ENCODE peak calls at places on chromosomes 7 and 10, in eight cellular contexts. M is A549, S is uterus, V is adrenal gland, C is HCT116, J is upper lobe of left lung, A is gastrocnemius medialis, K is IMR-90. R is an unnamed sample.
A peak's percentile ranks its signal among the peaks of the same experiment; 100 is the strongest.

GRCh38 chr10:119516381-119517234 is 25.9 kb downstream of the RGS10 start:
- DNase-seq in M (no peak), S (no peak), V (peak; percentile 57), C (no peak), J (peak; percentile 56), A (no peak), K (no peak), R (no peak)

GRCh38 chr10:106582291-106582690 is 582.2 kb downstream of the SORCS1 start:
- DNase-seq in M (no peak), S (no peak), V (no peak), C (no peak), J (no peak), A (no peak), K (peak; percentile 34), R (no peak)

GRCh38 chr10:123681285-123681684 is 15.1 kb downstream of the GPR26 start:
- DNase-seq in M (no peak), S (no peak), V (no peak), C (no peak), J (no peak), A (no peak), K (no peak), R (no peak)

GRCh38 chr10:78921906-78922305 is 146.9 kb upstream of the ZMIZ1 start:
- DNase-seq in M (no peak), S (no peak), V (no peak), C (no peak), J (no peak), A (no peak), K (no peak), R (no peak)

GRCh38 chr10:23419657-23420319 is 19.1 kb upstream of the OTUD1 start:
- DNase-seq in M (no peak), S (no peak), V (no peak), C (no peak), J (no peak), A (no peak), K (no peak), R (no peak)

GRCh38 chr7:2019693-2020511 is 212.8 kb downstream of the MAD1L1 start:
- DNase-seq in M (no peak), S (peak; percentile 46), V (peak; percentile 70), C (no peak), J (peak; percentile 56), A (peak; percentile 44), K (peak; percentile 97), R (peak; percentile 84)

GRCh38 chr10:16470747-16471146 is 33.9 kb downstream of the PTER start:
- DNase-seq in M (no peak), S (no peak), V (no peak), C (no peak), J (no peak), A (no peak), K (no peak), R (no peak)

GRCh38 chr10:1410469-1411395 is 326.6 kb downstream of the ADARB2 start:
- DNase-seq in M (no peak), S (no peak), V (no peak), C (no peak), J (no peak), A (no peak), K (no peak), R (no peak)

GRCh38 chr10:67788028-67788886 is 49.7 kb downstream of the DNAJC12 start:
- DNase-seq in M (peak; percentile 77), S (no peak), V (peak; percentile 83), C (peak; percentile 42), J (peak; percentile 38), A (peak; percentile 76), K (no peak), R (peak; percentile 54)

GRCh38 chr10:130244031-130244927 is 108.1 kb downstream of the GLRX3 start:
- DNase-seq in M (no peak), S (no peak), V (peak; percentile 38), C (no peak), J (peak; percentile 12), A (no peak), K (no peak), R (no peak)

GRCh38 chr7:101739757-101740398 is 77.5 kb upstream of the CUX1 start:
- DNase-seq in M (no peak), S (no peak), V (no peak), C (no peak), J (no peak), A (no peak), K (no peak), R (no peak)

GRCh38 chr7:130513447-130513846 is 21.6 kb downstream of the MEST start:
- DNase-seq in M (no peak), S (no peak), V (no peak), C (no peak), J (no peak), A (no peak), K (no peak), R (no peak)

GRCh38 chr10:69359089-69360025 is 57.4 kb downstream of the TACR2 start:
- DNase-seq in M (no peak), S (no peak), V (no peak), C (no peak), J (no peak), A (no peak), K (no peak), R (no peak)

GRCh38 chr10:127374074-127374680 is 174.9 kb upstream of the NPS start:
- DNase-seq in M (no peak), S (no peak), V (no peak), C (no peak), J (no peak), A (no peak), K (no peak), R (no peak)

GRCh38 chr10:127376071-127376470 is 173.0 kb upstream of the NPS start:
- DNase-seq in M (no peak), S (no peak), V (no peak), C (no peak), J (no peak), A (no peak), K (no peak), R (no peak)

GRCh38 chr10:127374901-127375300 is 174.2 kb upstream of the NPS start:
- DNase-seq in M (no peak), S (no peak), V (no peak), C (no peak), J (no peak), A (no peak), K (no peak), R (no peak)

GRCh38 chr10:127375423-127375822 is 173.7 kb upstream of the NPS start:
- DNase-seq in M (no peak), S (no peak), V (no peak), C (no peak), J (no peak), A (no peak), K (peak; percentile 57), R (no peak)

DNA sequence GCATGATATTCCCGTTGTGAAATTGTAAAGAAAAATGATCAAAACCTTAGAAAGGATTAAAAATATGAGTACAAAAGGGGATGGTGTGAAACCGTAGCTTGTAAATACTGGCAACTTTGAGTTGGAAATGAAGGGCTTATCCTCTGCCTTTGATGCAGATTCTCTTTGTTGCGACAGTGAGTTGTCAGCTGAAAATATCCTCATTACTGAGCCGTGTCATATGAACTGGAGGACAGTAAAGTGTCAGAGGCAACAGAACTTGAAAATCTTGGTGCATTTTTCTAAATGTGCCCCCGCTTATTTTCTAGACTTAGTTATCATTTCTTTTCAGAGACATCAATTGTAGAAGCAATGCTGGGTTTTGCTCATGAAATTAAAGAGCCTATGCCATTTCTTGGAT is 170.5 kb upstream of the NPS start:
- DNase-seq in M (no peak), S (no peak), V (no peak), C (no peak), J (no peak), A (no peak), K (no peak), R (no peak)
- H3K9me3 ChIP-seq in M (no peaks in the 10 kb centered on the region), S (no peaks in the 10 kb centered on the region), V (no peaks in the 10 kb centered on the region), C (no peaks in the 10 kb centered on the region), J (no peaks in the 10 kb centered on the region), A (no peaks in the 10 kb centered on the region), K (no peaks in the 10 kb centered on the region), R (no peaks in the 10 kb centered on the region)

GRCh38 chr10:31697271-31698168 is 231.1 kb downstream of the ARHGAP12 start:
- DNase-seq in M (no peak), S (peak; percentile 89), V (peak; percentile 90), C (no peak), J (peak; percentile 75), A (peak; percentile 77), K (peak; percentile 85), R (peak; percentile 92)
- H3K4me3 ChIP-seq in M (no peak overlapping the region), S (no peak overlapping the region), V (no peak overlapping the region), C (no peak overlapping the region), J (no peak overlapping the region), A (peak overlapping the region; percentile 22), K (no peak overlapping the region), R (peak overlapping the region; percentile 27)

GRCh38 chr7:155763721-155764431 is 48.4 kb downstream of the SHH start:
- DNase-seq in M (no peak), S (no peak), V (no peak), C (no peak), J (no peak), A (no peak), K (peak; percentile 77), R (no peak)

GRCh38 chr7:155765458-155765857 is 46.8 kb downstream of the SHH start:
- DNase-seq in M (no peak), S (no peak), V (no peak), C (no peak), J (no peak), A (no peak), K (no peak), R (no peak)

GRCh38 chr7:155767562-155768437 is 44.5 kb downstream of the SHH start:
- DNase-seq in M (no peak), S (no peak), V (no peak), C (no peak), J (no peak), A (no peak), K (no peak), R (no peak)

GRCh38 chr7:155764432-155764798 is 47.8 kb downstream of the SHH start:
- DNase-seq in M (no peak), S (no peak), V (no peak), C (no peak), J (no peak), A (no peak), K (no peak), R (no peak)

DNA sequence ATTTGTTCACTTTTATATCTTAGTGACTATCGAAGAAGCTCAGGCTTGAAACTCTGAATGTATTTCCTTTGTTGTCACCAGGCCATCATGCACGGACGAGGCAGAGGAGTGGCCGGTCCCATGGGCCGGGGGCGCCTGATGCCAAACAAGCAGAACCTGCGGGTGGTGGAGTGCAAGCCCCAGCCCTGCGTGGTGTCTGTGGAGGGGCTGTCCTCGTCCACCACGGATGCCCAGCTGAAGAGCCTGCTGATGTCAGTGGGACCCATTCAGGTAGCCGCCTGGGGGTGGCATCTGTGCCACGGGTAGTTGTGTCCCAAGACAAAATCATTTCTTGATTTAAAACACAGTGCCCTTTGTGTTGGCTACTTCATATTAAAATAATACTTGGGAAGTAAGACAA is 45.9 kb downstream of the SHH start:
- DNase-seq in M (no peak), S (no peak), V (no peak), C (no peak), J (no peak), A (no peak), K (no peak), R (no peak)
- TF ChIP-seq POLR2A in M (no peak), S (no peak), V (no peak), C (no peak), J (no peak), A (no peak), K (no peak), R (no peak)

DNA sequence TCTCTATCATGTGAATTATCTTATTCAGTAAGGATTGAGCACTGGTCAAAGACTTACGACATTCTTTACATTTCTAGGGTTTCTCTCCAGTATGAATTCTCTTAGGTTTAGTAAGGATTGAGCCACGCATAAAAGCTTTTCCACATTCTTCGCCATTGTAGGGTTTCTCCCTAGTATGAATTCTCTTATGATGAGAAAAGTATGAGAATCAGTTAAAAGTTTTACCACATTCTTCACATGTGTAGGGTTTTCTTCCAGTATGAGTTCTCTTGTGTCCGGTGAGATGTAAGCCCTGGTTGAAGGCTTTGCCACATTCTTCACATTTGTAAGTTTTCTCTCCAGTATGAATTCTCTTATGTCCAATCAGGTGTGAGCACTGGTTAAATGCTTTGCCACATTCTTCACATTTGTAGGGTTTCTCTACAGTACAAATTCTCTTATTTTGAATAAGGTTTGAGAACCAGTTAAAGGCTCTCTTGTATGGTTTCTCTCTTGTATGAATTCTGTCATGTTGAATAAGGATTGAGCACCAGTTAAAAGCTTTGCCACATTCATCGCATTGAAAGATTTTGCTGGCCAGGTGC is 445.9 kb downstream of the ZNF479 start:
- DNase-seq in M (no peak), S (no peak), V (no peak), C (no peak), J (no peak), A (no peak), K (no peak), R (no peak)
- H3K9me3 ChIP-seq in M (peaks cover 25% of the 10 kb centered on the region), S (peaks cover 4% of the 10 kb centered on the region), V (no peaks in the 10 kb centered on the region), C (peaks cover 23% of the 10 kb centered on the region), J (peaks cover 36% of the 10 kb centered on the region), A (no peaks in the 10 kb centered on the region), K (peaks cover 14% of the 10 kb centered on the region), R (peaks cover 56% of the 10 kb centered on the region)